ENCODE peak calls at places on chromosome 12, in nine cellular contexts. One of them, this sample, is unnamed.

GRCh38 chr12:112535637-112536366 is 117.1 kb downstream of the PTPN11 start:
- DNase-seq in transverse colon: no peak
- DNase-seq in spleen: no peak
- DNase-seq in adrenal gland: no peak
- DNase-seq in lower leg skin: no peak
- DNase-seq in heart left ventricle: no peak
- DNase-seq in A549: no peak
- DNase-seq in esophagus muscularis mucosa: no peak
- DNase-seq in tibial nerve: no peak
- DNase-seq in this sample: no peak

GRCh38 chr12:51984657-51985056 is 22.1 kb upstream of the TAMALIN start:
- DNase-seq in transverse colon: no peak
- DNase-seq in spleen: no peak
- DNase-seq in adrenal gland: no peak
- DNase-seq in lower leg skin: no peak
- DNase-seq in heart left ventricle: no peak
- DNase-seq in A549: no peak
- DNase-seq in esophagus muscularis mucosa: no peak
- DNase-seq in tibial nerve: no peak
- DNase-seq in this sample: no peak

GRCh38 chr12:89343127-89343526 is 9.2 kb downstream of the DUSP6 start:
- DNase-seq in transverse colon: no peak
- DNase-seq in spleen: no peak
- DNase-seq in adrenal gland: peak
- DNase-seq in lower leg skin: no peak
- DNase-seq in heart left ventricle: peak
- DNase-seq in A549: no peak
- DNase-seq in esophagus muscularis mucosa: no peak
- DNase-seq in tibial nerve: peak
- DNase-seq in this sample: no peak

GRCh38 chr12:132593938-132594358 is 16.4 kb downstream of the LRCOL1 start:
- DNase-seq in transverse colon: peak
- DNase-seq in spleen: peak
- DNase-seq in adrenal gland: peak
- DNase-seq in lower leg skin: peak
- DNase-seq in heart left ventricle: peak
- DNase-seq in A549: peak
- DNase-seq in esophagus muscularis mucosa: no peak
- DNase-seq in tibial nerve: peak
- DNase-seq in this sample: peak

GRCh38 chr12:5173511-5174011 is 129.9 kb downstream of the KCNA5 start:
- DNase-seq in transverse colon: no peak
- DNase-seq in spleen: no peak
- DNase-seq in adrenal gland: no peak
- DNase-seq in lower leg skin: no peak
- DNase-seq in heart left ventricle: no peak
- DNase-seq in A549: no peak
- DNase-seq in esophagus muscularis mucosa: no peak
- DNase-seq in tibial nerve: no peak
- DNase-seq in this sample: peak

GRCh38 chr12:66905201-66905600 is 226.3 kb upstream of the GRIP1 start:
- DNase-seq in transverse colon: no peak
- DNase-seq in spleen: no peak
- DNase-seq in adrenal gland: no peak
- DNase-seq in lower leg skin: no peak
- DNase-seq in heart left ventricle: no peak
- DNase-seq in A549: no peak
- DNase-seq in esophagus muscularis mucosa: no peak
- DNase-seq in tibial nerve: no peak
- DNase-seq in this sample: no peak

GRCh38 chr12:15770581-15770980 is 18.6 kb downstream of the EPS8 start:
- DNase-seq in transverse colon: no peak
- DNase-seq in spleen: no peak
- DNase-seq in adrenal gland: no peak
- DNase-seq in lower leg skin: no peak
- DNase-seq in heart left ventricle: no peak
- DNase-seq in A549: no peak
- DNase-seq in esophagus muscularis mucosa: no peak
- DNase-seq in tibial nerve: no peak
- DNase-seq in this sample: no peak

GRCh38 chr12:32196250-32197198 is 89.9 kb downstream of the BICD1 start:
- DNase-seq in transverse colon: no peak
- DNase-seq in spleen: no peak
- DNase-seq in adrenal gland: no peak
- DNase-seq in lower leg skin: no peak
- DNase-seq in heart left ventricle: no peak
- DNase-seq in A549: no peak
- DNase-seq in esophagus muscularis mucosa: no peak
- DNase-seq in tibial nerve: no peak
- DNase-seq in this sample: no peak

GRCh38 chr12:2384533-2385328 is 331.9 kb downstream of the CACNA1C start:
- DNase-seq in transverse colon: no peak
- DNase-seq in spleen: no peak
- DNase-seq in adrenal gland: no peak
- DNase-seq in lower leg skin: no peak
- DNase-seq in heart left ventricle: no peak
- DNase-seq in A549: no peak
- DNase-seq in esophagus muscularis mucosa: no peak
- DNase-seq in tibial nerve: peak
- DNase-seq in this sample: no peak

GRCh38 chr12:11623382-11623781 is 26.1 kb upstream of the ETV6 start:
- DNase-seq in transverse colon: no peak
- DNase-seq in spleen: no peak
- DNase-seq in adrenal gland: no peak
- DNase-seq in lower leg skin: no peak
- DNase-seq in heart left ventricle: no peak
- DNase-seq in A549: no peak
- DNase-seq in esophagus muscularis mucosa: no peak
- DNase-seq in tibial nerve: no peak
- DNase-seq in this sample: no peak

GRCh38 chr12:11624126-11624525 is 25.3 kb upstream of the ETV6 start:
- DNase-seq in transverse colon: no peak
- DNase-seq in spleen: no peak
- DNase-seq in adrenal gland: no peak
- DNase-seq in lower leg skin: no peak
- DNase-seq in heart left ventricle: no peak
- DNase-seq in A549: no peak
- DNase-seq in esophagus muscularis mucosa: no peak
- DNase-seq in tibial nerve: no peak
- DNase-seq in this sample: no peak

GRCh38 chr12:11622774-11623375 is 26.6 kb upstream of the ETV6 start:
- DNase-seq in transverse colon: no peak
- DNase-seq in spleen: no peak
- DNase-seq in adrenal gland: no peak
- DNase-seq in lower leg skin: no peak
- DNase-seq in heart left ventricle: no peak
- DNase-seq in A549: no peak
- DNase-seq in esophagus muscularis mucosa: no peak
- DNase-seq in tibial nerve: no peak
- DNase-seq in this sample: no peak

GRCh38 chr12:11621797-11622423 is 27.6 kb upstream of the ETV6 start:
- DNase-seq in transverse colon: peak
- DNase-seq in spleen: no peak
- DNase-seq in adrenal gland: peak
- DNase-seq in lower leg skin: no peak
- DNase-seq in heart left ventricle: no peak
- DNase-seq in A549: peak
- DNase-seq in esophagus muscularis mucosa: no peak
- DNase-seq in tibial nerve: no peak
- DNase-seq in this sample: no peak
- TF ChIP-seq CTCF in transverse colon: no peak
- TF ChIP-seq CTCF in spleen: no peak
- TF ChIP-seq CTCF in adrenal gland: peak
- TF ChIP-seq CTCF in lower leg skin: no peak
- TF ChIP-seq CTCF in heart left ventricle: peak
- TF ChIP-seq CTCF in A549: no peak
- TF ChIP-seq CTCF in esophagus muscularis mucosa: no peak
- TF ChIP-seq CTCF in tibial nerve: no peak
- TF ChIP-seq CTCF in this sample: no peak

DNA sequence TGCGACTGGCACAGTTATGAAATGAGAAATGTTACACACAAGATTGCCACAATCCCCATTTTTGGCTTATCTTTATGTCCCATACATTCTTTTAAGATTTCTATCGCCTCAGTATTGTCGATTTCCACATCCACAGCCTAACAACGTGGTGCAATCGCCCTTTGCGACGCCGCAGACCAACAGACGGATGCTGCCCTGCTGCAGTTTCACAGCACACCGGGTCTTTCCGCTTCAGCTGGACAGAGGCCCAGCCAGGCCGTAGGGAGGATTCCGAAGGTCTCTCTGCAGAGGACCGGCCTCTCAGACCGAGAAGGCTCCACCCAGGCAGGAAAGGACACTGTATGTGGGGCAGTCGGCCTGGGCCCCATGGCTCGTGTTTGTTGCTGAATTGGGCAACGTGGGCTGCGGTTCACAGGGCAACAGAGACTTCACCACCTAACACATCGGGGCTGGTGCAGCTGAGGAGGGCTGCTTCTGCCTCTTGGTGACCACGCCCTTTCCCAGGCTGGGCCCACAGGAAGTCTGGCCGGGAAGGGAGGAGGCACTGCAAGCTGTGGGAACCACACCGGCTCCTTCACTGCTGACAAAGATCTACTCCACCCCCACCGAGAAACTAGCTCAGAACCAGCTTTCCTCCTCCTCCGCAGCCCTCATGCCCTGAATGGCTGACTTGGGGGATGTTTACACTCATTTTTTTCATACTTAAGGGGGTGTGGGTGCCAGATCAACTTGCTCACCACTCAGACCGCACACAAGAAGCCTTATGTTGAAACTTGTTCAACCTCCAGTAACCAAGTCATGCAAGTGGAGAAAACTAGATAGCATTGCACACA is 32.9 kb upstream of the MDM1 start:
- DNase-seq in transverse colon: peak
- DNase-seq in spleen: peak
- DNase-seq in adrenal gland: peak
- DNase-seq in lower leg skin: peak
- DNase-seq in heart left ventricle: peak
- DNase-seq in A549: peak
- DNase-seq in esophagus muscularis mucosa: peak
- DNase-seq in tibial nerve: peak
- DNase-seq in this sample: peak
- TF ChIP-seq POLR2A in transverse colon: peak
- TF ChIP-seq POLR2A in spleen: peak
- TF ChIP-seq POLR2A in adrenal gland: peak
- TF ChIP-seq POLR2A in lower leg skin: no peak
- TF ChIP-seq POLR2A in heart left ventricle: no peak
- TF ChIP-seq POLR2A in A549: peak
- TF ChIP-seq POLR2A in esophagus muscularis mucosa: no peak
- TF ChIP-seq POLR2A in tibial nerve: no peak
- TF ChIP-seq POLR2A in this sample: peak

GRCh38 chr12:29888777-29889176 is 105.0 kb upstream of the TMTC1 start:
- DNase-seq in transverse colon: no peak
- DNase-seq in spleen: no peak
- DNase-seq in adrenal gland: no peak
- DNase-seq in lower leg skin: no peak
- DNase-seq in heart left ventricle: no peak
- DNase-seq in A549: no peak
- DNase-seq in esophagus muscularis mucosa: no peak
- DNase-seq in tibial nerve: no peak
- DNase-seq in this sample: no peak

GRCh38 chr12:29891792-29892191 is 108.0 kb upstream of the TMTC1 start:
- DNase-seq in transverse colon: no peak
- DNase-seq in spleen: no peak
- DNase-seq in adrenal gland: no peak
- DNase-seq in lower leg skin: no peak
- DNase-seq in heart left ventricle: no peak
- DNase-seq in A549: no peak
- DNase-seq in esophagus muscularis mucosa: no peak
- DNase-seq in tibial nerve: no peak
- DNase-seq in this sample: no peak

GRCh38 chr12:29893002-29893401 is 109.3 kb upstream of the TMTC1 start:
- DNase-seq in transverse colon: no peak
- DNase-seq in spleen: no peak
- DNase-seq in adrenal gland: no peak
- DNase-seq in lower leg skin: no peak
- DNase-seq in heart left ventricle: no peak
- DNase-seq in A549: no peak
- DNase-seq in esophagus muscularis mucosa: no peak
- DNase-seq in tibial nerve: no peak
- DNase-seq in this sample: no peak

DNA sequence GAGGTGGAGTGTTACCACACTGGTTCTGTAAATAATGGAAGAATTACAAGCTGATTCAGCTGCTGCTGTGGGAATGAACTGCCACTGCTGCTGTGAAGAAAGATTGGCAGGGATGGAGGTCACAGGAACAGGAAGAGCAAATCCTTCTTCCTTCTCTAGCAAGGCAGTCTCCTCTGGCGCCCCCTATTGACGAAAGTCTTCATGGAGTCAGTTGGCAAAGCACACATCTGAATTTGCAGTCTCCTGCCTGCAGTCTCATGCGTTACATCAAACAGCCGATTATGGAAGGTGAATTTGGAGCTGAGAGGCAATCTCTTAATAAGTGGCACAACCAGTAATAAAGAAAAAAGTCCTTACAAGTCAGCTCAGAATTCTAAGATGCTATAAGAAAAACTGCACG is 106.0 kb upstream of the TMTC1 start:
- DNase-seq in transverse colon: peak
- DNase-seq in spleen: no peak
- DNase-seq in adrenal gland: peak
- DNase-seq in lower leg skin: peak
- DNase-seq in heart left ventricle: no peak
- DNase-seq in A549: peak
- DNase-seq in esophagus muscularis mucosa: no peak
- DNase-seq in tibial nerve: peak
- DNase-seq in this sample: no peak
- TF ChIP-seq CTCF in transverse colon: peak
- TF ChIP-seq CTCF in spleen: peak
- TF ChIP-seq CTCF in adrenal gland: peak
- TF ChIP-seq CTCF in lower leg skin: no peak
- TF ChIP-seq CTCF in heart left ventricle: peak
- TF ChIP-seq CTCF in A549: no peak
- TF ChIP-seq CTCF in esophagus muscularis mucosa: peak
- TF ChIP-seq CTCF in tibial nerve: no peak
- TF ChIP-seq CTCF in this sample: no peak

GRCh38 chr12:69085852-69086251 is 152.9 kb upstream of the CPM start:
- DNase-seq in transverse colon: no peak
- DNase-seq in spleen: no peak
- DNase-seq in adrenal gland: no peak
- DNase-seq in lower leg skin: no peak
- DNase-seq in heart left ventricle: no peak
- DNase-seq in A549: no peak
- DNase-seq in esophagus muscularis mucosa: no peak
- DNase-seq in tibial nerve: no peak
- DNase-seq in this sample: no peak

GRCh38 chr12:69087986-69088385 is 151.4 kb upstream of the CPSF6 start:
- DNase-seq in transverse colon: no peak
- DNase-seq in spleen: no peak
- DNase-seq in adrenal gland: no peak
- DNase-seq in lower leg skin: no peak
- DNase-seq in heart left ventricle: no peak
- DNase-seq in A549: no peak
- DNase-seq in esophagus muscularis mucosa: no peak
- DNase-seq in tibial nerve: no peak
- DNase-seq in this sample: no peak

DNA sequence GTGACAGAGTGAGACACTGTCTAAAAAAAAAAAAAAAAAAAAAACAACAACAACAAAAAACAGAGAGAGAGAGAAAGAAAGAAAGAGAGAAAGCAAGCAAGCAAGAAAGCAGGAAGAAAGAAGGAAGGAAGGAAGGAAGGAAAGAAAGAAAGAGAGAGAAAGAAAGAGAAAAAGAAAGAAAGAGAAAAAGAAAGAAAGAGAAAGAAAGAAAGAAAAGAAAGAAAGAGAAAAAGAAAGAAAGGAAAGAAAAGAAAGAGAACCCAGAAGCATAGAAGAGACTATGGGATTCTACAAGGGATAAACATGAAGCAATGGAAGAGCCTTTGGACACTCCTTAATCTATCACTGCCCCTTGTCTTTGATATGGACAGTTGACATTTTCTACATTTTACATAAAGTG is 151.8 kb upstream of the CPM start:
- DNase-seq in transverse colon: no peak
- DNase-seq in spleen: no peak
- DNase-seq in adrenal gland: no peak
- DNase-seq in lower leg skin: no peak
- DNase-seq in heart left ventricle: no peak
- DNase-seq in A549: no peak
- DNase-seq in esophagus muscularis mucosa: no peak
- DNase-seq in tibial nerve: no peak
- DNase-seq in this sample: no peak
- TF ChIP-seq POLR2A in transverse colon: no peak
- TF ChIP-seq POLR2A in spleen: no peak
- TF ChIP-seq POLR2A in adrenal gland: no peak
- TF ChIP-seq POLR2A in lower leg skin: no peak
- TF ChIP-seq POLR2A in heart left ventricle: no peak
- TF ChIP-seq POLR2A in A549: no peak
- TF ChIP-seq POLR2A in esophagus muscularis mucosa: no peak
- TF ChIP-seq POLR2A in tibial nerve: no peak
- TF ChIP-seq POLR2A in this sample: no peak